ENCODE peak calls at places on chromosomes 2 and 18, in five cellular contexts. P, W, J, A and Q are unnamed samples.

GRCh38 chr2:238726670-238727584 is 121.0 kb upstream of the TWIST2 start:
- DNase-seq in P (no peak), W (no peak), J (no peak), A (no peak), Q (no peak)

GRCh38 chr18:46071894-46072867 is at the start of gene PSTPIP2:
- DNase-seq in P (no peak), W (peak; percentile 79), J (no peak), A (peak; percentile 61), Q (peak; percentile 31)

GRCh38 chr2:11865378-11865777 is 118.9 kb downstream of the LPIN1 start:
- DNase-seq in P (no peak), W (no peak), J (no peak), A (no peak), Q (no peak)

GRCh38 chr2:172693037-172693436 is 42.6 kb upstream of the RAPGEF4 start:
- DNase-seq in P (no peak), W (no peak), J (peak; percentile 91), A (peak; percentile 99), Q (no peak)

GRCh38 chr2:190202604-190203003 is 117.0 kb downstream of the HIBCH start:
- DNase-seq in P (no peak), W (no peak), J (no peak), A (no peak), Q (no peak)

GRCh38 chr2:70111752-70112591 is 24.7 kb downstream of the PCBP1 start:
- DNase-seq in P (no peak), W (no peak), J (no peak), A (no peak), Q (no peak)

GRCh38 chr2:15730545-15731212 is 139.0 kb downstream of the DDX1 start:
- DNase-seq in P (peak; percentile 60), W (no peak), J (peak; percentile 95), A (peak; percentile 83), Q (no peak)

GRCh38 chr2:7701807-7702206 is 784.6 kb downstream of the RNF144A start:
- DNase-seq in P (no peak), W (no peak), J (no peak), A (no peak), Q (no peak)

GRCh38 chr2:103153580-103153979 is 391.7 kb downstream of the TMEM182 start:
- DNase-seq in P (no peak), W (no peak), J (no peak), A (no peak), Q (no peak)

GRCh38 chr2:112166801-112167499 is 28.8 kb downstream of the FBLN7 start:
- DNase-seq in P (no peak), W (peak; percentile 20), J (no peak), A (no peak), Q (no peak)

GRCh38 chr2:173669271-173669853 is 295.8 kb downstream of the SP3 start:
- DNase-seq in P (no peak), W (no peak), J (no peak), A (no peak), Q (no peak)

GRCh38 chr2:226802573-226802972 is 3.0 kb upstream of the IRS1 start:
- DNase-seq in P (no peak), W (no peak), J (peak; percentile 90), A (peak; percentile 75), Q (no peak)

GRCh38 chr2:121071058-121071504 is 213.9 kb downstream of the TFCP2L1 start:
- DNase-seq in P (peak; percentile 29), W (peak; percentile 65), J (no peak), A (peak; percentile 35), Q (no peak)

GRCh38 chr2:144554811-144555210 is 34.9 kb upstream of the ZEB2 start:
- DNase-seq in P (no peak), W (no peak), J (no peak), A (peak; percentile 5), Q (no peak)

GRCh38 chr2:39266139-39266805 is 22.5 kb upstream of the CDKL4 start:
- DNase-seq in P (no peak), W (peak; percentile 25), J (no peak), A (no peak), Q (no peak)

GRCh38 chr18:2602844-2603243 is 31.5 kb downstream of the NDC80 start:
- DNase-seq in P (no peak), W (no peak), J (no peak), A (no peak), Q (no peak)

GRCh38 chr2:54701029-54701428 is 22.4 kb upstream of the EML6 start:
- DNase-seq in P (no peak), W (no peak), J (no peak), A (no peak), Q (no peak)

GRCh38 chr18:11946756-11947155 is 34.6 kb upstream of the IMPA2 start:
- DNase-seq in P (no peak), W (no peak), J (no peak), A (no peak), Q (no peak)

GRCh38 chr2:119846021-119846420 is 86.3 kb downstream of the PTPN4 start:
- DNase-seq in P (no peak), W (no peak), J (no peak), A (no peak), Q (no peak)

GRCh38 chr2:214543386-214543955 is 132.6 kb downstream of the VWC2L start:
- DNase-seq in P (no peak), W (no peak), J (peak; percentile 2), A (no peak), Q (no peak)

GRCh38 chr2:159904127-159904564 is 106.1 kb upstream of the CD302 start:
- DNase-seq in P (no peak), W (peak; percentile 64), J (no peak), A (no peak), Q (peak; percentile 55)

GRCh38 chr2:81692566-81692965 is 1388.0 kb upstream of the LRRTM1 start:
- DNase-seq in P (no peak), W (no peak), J (no peak), A (no peak), Q (no peak)

GRCh38 chr18:28999711-29000110 is 822.8 kb upstream of the CDH2 start:
- DNase-seq in P (no peak), W (no peak), J (no peak), A (no peak), Q (no peak)

GRCh38 chr2:177636672-177637071 is 244.1 kb downstream of the AGPS start:
- DNase-seq in P (no peak), W (no peak), J (no peak), A (no peak), Q (no peak)

GRCh38 chr2:200873561-200873960 is 9.1 kb upstream of the CLK1 start:
- DNase-seq in P (no peak), W (no peak), J (no peak), A (no peak), Q (no peak)

GRCh38 chr2:196268022-196268421 is 96.6 kb upstream of the STK17B start:
- DNase-seq in P (no peak), W (no peak), J (no peak), A (no peak), Q (no peak)

GRCh38 chr2:215270118-215270451 is 41.8 kb upstream of the ATIC start:
- DNase-seq in P (no peak), W (no peak), J (no peak), A (no peak), Q (no peak)

GRCh38 chr2:224881846-224882245 is 160.4 kb downstream of the DOCK10 start:
- DNase-seq in P (no peak), W (no peak), J (no peak), A (no peak), Q (no peak)

GRCh38 chr2:191860760-191861466 is 14.0 kb upstream of the CAVIN2 start:
- DNase-seq in P (no peak), W (no peak), J (no peak), A (no peak), Q (no peak)

GRCh38 chr2:33810046-33810835 is 211.1 kb upstream of the FAM98A start:
- DNase-seq in P (no peak), W (no peak), J (peak; percentile 74), A (no peak), Q (no peak)

GRCh38 chr2:119647440-119648169 is 31.4 kb upstream of the TMEM177 start:
- DNase-seq in P (no peak), W (no peak), J (no peak), A (no peak), Q (no peak)